ENCODE peak calls at places on chromosomes 16 and 17, in ten cellular contexts. K, D, M, C, O, T, I, N, X and A are unnamed samples.

GRCh38 chr17:49997256-49997735 is 2.3 kb upstream of the DLX3 start:
- DNase-seq in K (no peak), D (no peak), M (no peak), C (no peak), O (no peak), T (no peak), I (no peak), N (no peak), X (no peak), A (no peak)

GRCh38 chr16:24075929-24076716 is 180.0 kb upstream of the CACNG3 start:
- DNase-seq in K (no peak), D (no peak), M (no peak), C (no peak), O (no peak), T (no peak), I (no peak), N (peak), X (no peak), A (no peak)

GRCh38 chr16:66091462-66091861 is 275.0 kb upstream of the CDH5 start:
- DNase-seq in K (no peak), D (peak), M (no peak), C (no peak), O (no peak), T (no peak), I (peak), N (no peak), X (no peak), A (peak)

GRCh38 chr16:1413684-1414531 is 596 bp downstream of the UNKL start:
- DNase-seq in K (no peak), D (peak), M (peak), C (peak), O (peak), T (no peak), I (peak), N (peak), X (peak), A (peak)

GRCh38 chr17:62704381-62704971 is 77.0 kb downstream of the MRC2 start:
- DNase-seq in K (no peak), D (peak), M (peak), C (peak), O (no peak), T (no peak), I (peak), N (no peak), X (peak), A (peak)

GRCh38 chr16:86818701-86819522 is 240.6 kb downstream of the FOXL1 start:
- DNase-seq in K (no peak), D (no peak), M (no peak), C (no peak), O (no peak), T (no peak), I (no peak), N (no peak), X (no peak), A (peak)

GRCh38 chr16:25051446-25052160 is 36.4 kb upstream of the ARHGAP17 start:
- DNase-seq in K (no peak), D (peak), M (peak), C (no peak), O (no peak), T (no peak), I (peak), N (no peak), X (no peak), A (peak)

GRCh38 chr17:59361916-59362810 is 30.7 kb downstream of the YPEL2 start:
- DNase-seq in K (no peak), D (peak), M (peak), C (no peak), O (no peak), T (peak), I (peak), N (peak), X (no peak), A (peak)

GRCh38 chr17:72763981-72764380 is 328.5 kb downstream of the SLC39A11 start:
- DNase-seq in K (no peak), D (no peak), M (no peak), C (no peak), O (no peak), T (no peak), I (no peak), N (no peak), X (no peak), A (no peak)

GRCh38 chr16:741986-742629 is 1.3 kb upstream of the CIAO3 start:
- DNase-seq in K (no peak), D (no peak), M (no peak), C (no peak), O (no peak), T (no peak), I (no peak), N (no peak), X (no peak), A (no peak)

GRCh38 chr17:58575511-58575910 is 61.1 kb upstream of the MTMR4 start:
- DNase-seq in K (no peak), D (peak), M (peak), C (no peak), O (no peak), T (peak), I (peak), N (no peak), X (no peak), A (peak)

GRCh38 chr17:62995377-62995885 is 29.4 kb downstream of the TANC2 start:
- DNase-seq in K (no peak), D (peak), M (peak), C (no peak), O (no peak), T (peak), I (peak), N (peak), X (no peak), A (peak)

GRCh38 chr16:65116216-65116615 is 5.6 kb downstream of the CDH11 start:
- DNase-seq in K (no peak), D (no peak), M (no peak), C (no peak), O (no peak), T (no peak), I (no peak), N (no peak), X (no peak), A (no peak)

DNA sequence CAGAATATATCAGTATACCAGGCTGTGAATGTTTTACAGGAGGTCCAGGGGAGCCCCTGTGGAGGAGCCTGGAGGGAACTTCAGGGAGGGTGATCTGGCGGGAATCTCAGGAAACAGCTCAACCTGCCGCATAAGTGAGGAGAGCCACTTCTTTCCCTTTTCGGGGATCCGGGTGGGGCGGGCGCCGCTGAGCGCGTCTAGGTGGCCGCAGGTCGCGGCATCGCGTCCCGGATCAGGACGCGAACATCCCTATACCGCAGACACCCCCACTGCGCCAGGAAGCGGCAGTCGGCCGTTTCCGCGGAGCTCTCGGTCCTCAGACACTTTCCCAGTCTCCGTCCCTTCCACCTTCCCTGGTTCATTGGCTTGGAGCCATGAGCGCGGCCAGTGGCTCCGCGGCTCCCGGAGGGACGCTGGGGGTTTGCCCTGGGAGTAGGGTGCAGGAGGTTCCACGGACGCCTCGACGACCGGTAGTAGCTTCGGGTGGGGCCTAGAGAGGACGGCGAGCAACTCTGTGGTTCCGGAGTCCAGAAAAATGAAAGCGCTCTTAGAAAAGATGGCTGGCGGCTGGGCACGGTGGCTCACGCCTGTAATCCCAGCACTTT is 3.1 kb upstream of the ZNF764 start:
- DNase-seq in K (no peak), D (no peak), M (no peak), C (peak), O (no peak), T (no peak), I (no peak), N (no peak), X (peak), A (peak)
- H3K4me3 ChIP-seq in K (peak), D (peak), M (no peak), C (peak), O (peak), T (no peak), I (peak), N (no peak), X (peak), A (peak)

DNA sequence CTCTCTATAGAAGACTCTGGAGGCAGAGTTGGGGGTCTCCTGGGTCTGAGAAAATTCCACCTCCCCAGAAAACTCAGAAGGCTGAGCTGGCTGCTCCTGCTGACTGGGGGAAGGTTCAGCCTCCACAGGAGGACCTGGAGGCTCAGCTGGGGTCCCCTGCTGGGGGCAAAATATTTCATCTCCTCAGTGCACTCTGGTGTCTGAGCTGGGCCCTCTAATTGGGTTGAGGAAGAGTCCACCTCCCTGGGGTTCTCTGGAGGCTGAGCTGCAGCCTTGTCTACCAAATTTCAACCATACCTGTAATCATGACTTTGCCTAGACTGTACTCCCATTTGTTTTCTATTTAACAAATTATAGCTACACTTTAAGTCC is 23.3 kb downstream of the RDM1 start:
- DNase-seq in K (no peak), D (no peak), M (no peak), C (no peak), O (no peak), T (no peak), I (no peak), N (no peak), X (no peak), A (no peak)
- TF ChIP-seq CTCF in K (no peak), D (no peak), M (no peak), C (no peak), O (no peak), T (no peak), I (no peak), N (no peak), X (no peak), A (no peak)

DNA sequence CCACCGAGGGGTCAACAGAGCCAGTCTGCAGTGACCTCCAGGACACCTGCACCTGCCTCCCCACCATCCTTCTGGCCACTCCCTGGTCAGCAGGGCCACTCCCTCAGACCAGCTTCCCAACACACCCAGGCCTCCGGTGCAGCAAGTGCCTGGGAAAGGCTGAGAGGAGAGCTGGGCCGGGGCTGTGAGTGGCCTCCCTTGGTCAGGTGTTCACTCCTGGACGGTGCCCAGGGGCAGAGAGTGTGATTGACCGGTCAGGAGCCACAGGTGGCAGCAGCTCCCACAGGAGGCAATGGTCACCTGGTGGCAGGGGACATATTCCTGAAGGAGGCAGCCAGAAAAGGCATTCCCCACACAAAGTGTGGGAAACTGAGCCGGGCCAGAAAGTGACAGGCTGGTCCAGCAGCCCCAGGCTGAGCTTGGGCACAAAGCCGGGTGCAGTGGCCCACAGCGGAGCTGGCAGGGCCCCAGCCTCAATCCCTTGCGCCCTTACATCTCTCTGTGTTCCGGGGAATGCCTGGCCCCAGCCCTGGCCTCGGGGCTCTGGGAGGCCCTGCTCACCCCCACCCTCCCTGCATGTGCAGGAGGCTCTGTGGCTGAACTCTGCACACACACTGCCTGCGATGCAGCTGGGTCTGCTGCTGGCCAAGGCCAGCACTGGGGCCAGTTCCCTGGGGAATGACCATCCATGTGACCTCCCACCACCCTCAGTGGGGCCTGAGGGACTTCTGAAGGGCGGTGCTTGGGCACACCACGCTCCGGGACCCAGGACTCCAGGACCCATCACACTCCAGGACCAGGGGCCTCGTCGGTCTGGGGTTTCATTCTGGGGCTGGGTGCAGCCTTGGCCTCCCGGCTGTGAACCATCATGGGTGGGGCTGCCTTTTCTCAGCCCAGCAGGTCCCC is 1.2 kb upstream of the C17orf99 start:
- DNase-seq in K (no peak), D (no peak), M (no peak), C (peak), O (no peak), T (no peak), I (no peak), N (no peak), X (peak), A (no peak)
- H3K4me3 ChIP-seq in K (no peak), D (no peak), M (no peak), C (no peak), O (no peak), T (no peak), I (no peak), N (no peak), X (no peak), A (no peak)

GRCh38 chr17:76673729-76674128 is 30.2 kb upstream of the ST6GALNAC1 start:
- DNase-seq in K (no peak), D (peak), M (peak), C (no peak), O (no peak), T (no peak), I (no peak), N (no peak), X (no peak), A (no peak)

GRCh38 chr17:76672892-76673291 is 29.3 kb upstream of the ST6GALNAC1 start:
- DNase-seq in K (no peak), D (no peak), M (no peak), C (no peak), O (no peak), T (no peak), I (no peak), N (no peak), X (no peak), A (no peak)

GRCh38 chr17:76676629-76677028 is 33.1 kb upstream of the ST6GALNAC1 start:
- DNase-seq in K (no peak), D (no peak), M (no peak), C (no peak), O (no peak), T (no peak), I (no peak), N (no peak), X (no peak), A (no peak)

GRCh38 chr17:76675648-76676047 is 32.1 kb upstream of the ST6GALNAC1 start:
- DNase-seq in K (no peak), D (no peak), M (no peak), C (no peak), O (no peak), T (no peak), I (no peak), N (no peak), X (no peak), A (no peak)

DNA sequence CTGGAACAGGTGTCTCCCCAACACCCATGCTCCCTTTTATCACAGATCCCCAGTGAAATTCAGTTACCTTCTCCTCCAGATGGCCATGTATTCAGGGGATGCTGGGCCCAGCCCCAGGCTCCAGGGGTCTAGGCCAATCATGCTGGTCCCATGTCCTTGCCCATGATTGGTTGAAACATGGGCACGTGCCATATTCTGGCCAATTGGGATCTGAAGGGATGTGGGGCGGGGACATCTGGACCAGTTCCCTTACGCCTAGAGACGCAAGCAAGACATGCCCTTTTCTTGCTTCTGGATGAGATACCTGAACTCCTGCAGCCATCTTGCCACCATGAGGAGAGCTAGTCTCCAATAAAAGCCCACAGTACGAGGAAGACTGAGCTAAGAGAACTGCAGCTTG is 31.0 kb upstream of the ST6GALNAC1 start:
- DNase-seq in K (no peak), D (no peak), M (no peak), C (no peak), O (no peak), T (no peak), I (no peak), N (no peak), X (no peak), A (no peak)
- TF ChIP-seq CTCF in K (no peak), D (no peak), M (no peak), C (no peak), O (no peak), T (no peak), I (no peak), N (no peak), X (no peak), A (no peak)

DNA sequence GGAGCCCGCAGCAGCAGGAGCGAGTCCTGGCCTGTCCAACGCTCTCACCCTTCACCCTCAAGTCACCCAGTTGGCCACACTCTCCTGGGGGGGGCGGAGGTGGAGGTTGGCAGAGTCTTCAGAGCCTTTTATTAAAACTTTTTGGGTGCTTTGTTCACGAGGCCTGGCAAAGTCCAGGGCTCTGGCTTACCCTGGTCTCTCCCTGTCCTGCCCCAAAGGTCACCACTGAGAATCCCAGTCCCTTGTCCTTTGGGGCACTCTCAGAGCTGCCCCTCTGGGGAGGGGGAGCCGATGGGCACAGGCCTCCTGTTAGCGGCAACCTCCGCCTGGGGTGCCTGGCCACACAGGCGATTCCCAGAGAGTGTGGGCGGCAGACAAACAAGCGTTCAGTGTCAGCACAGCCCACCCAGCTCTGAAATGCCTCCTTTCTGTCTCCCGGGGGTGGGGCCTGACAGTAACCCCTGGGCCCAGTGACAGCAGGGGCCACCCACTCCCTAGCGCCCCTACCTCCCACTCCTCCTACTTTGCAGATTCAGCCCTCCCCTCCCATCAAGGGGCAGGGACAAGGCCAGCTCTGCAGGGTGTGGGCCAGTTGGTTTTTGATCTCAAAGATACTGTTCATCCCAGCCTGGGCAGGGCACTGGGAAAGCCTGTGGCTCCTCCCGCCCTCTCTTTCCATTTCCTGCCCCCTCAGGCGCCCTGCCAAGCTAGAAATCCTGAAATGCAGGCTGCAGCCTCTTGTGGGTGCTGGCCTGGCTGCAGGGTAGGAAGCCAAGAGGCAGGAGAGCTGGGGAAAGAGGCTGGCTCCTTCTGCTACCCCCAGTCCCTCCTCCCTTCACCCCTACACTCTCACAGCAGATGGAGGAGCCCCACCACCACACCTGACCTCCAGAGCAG is 36.6 kb upstream of the EMP2 start:
- DNase-seq in K (no peak), D (peak), M (peak), C (peak), O (no peak), T (no peak), I (peak), N (no peak), X (peak), A (peak)
- H3K4me3 ChIP-seq in K (no peak), D (no peak), M (no peak), C (no peak), O (no peak), T (no peak), I (no peak), N (no peak), X (peak), A (no peak)

GRCh38 chr16:82671743-82672142 is 45.0 kb downstream of the CDH13 start:
- DNase-seq in K (no peak), D (no peak), M (no peak), C (no peak), O (no peak), T (no peak), I (no peak), N (no peak), X (no peak), A (peak)
- TF ChIP-seq CTCF in K (no peak), D (peak), M (peak), C (peak), O (peak), T (peak), I (peak), N (peak), X (peak), A (peak)